ENCODE peak calls at places on chromosomes 7 and 10, in ten cellular contexts. F is endodermal cell, B is GM23248, J is suprapubic skin, S is heart left ventricle, X is body of pancreas, Q is esophagus muscularis mucosa, P is endothelial cell of umbilical vein, K is upper lobe of right lung, L is cardiac muscle cell. W is an unnamed sample. For H3K9me3, the result is how much of the 10 kb centered on the place peaks cover.

GRCh38 chr7:116330961-116331360 is 120.6 kb downstream of the TES start:
- DNase-seq in B (peak), X (no peak), L (no peak), P (peak), K (no peak), F (no peak), S (no peak), J (no peak), Q (no peak), W (no peak)

GRCh38 chr10:99853655-99854054 is 71.2 kb downstream of the ABCC2 start:
- DNase-seq in F (no peak), L (no peak), S (no peak), P (no peak), B (no peak), Q (no peak), K (no peak), J (no peak), X (no peak), W (no peak)

GRCh38 chr10:125084191-125085186 is 75.9 kb downstream of the CTBP2 start:
- DNase-seq in S (peak), Q (no peak), F (peak), B (peak), K (peak), P (peak), J (peak), L (no peak), X (peak), W (peak)

GRCh38 chr7:152986369-152986768 is 226.8 kb downstream of the ACTR3B start:
- DNase-seq in F (no peak), S (no peak), J (no peak), P (no peak), B (no peak), L (no peak), Q (no peak), K (no peak), X (no peak), W (no peak)

GRCh38 chr7:95246935-95247370 is 77.4 kb downstream of the PON1 start:
- DNase-seq in S (peak), L (peak), X (peak), J (no peak), Q (no peak), B (peak), P (peak), F (peak), K (no peak), W (peak)

GRCh38 chr10:130986828-130987227 is 324.7 kb downstream of the TCERG1L start:
- DNase-seq in F (no peak), K (no peak), J (no peak), Q (peak), P (no peak), X (no peak), L (no peak), S (no peak), B (no peak), W (no peak)

GRCh38 chr10:32956365-32957197 is 1.4 kb downstream of the ITGB1 start:
- DNase-seq in S (no peak), X (no peak), J (no peak), L (no peak), F (no peak), Q (no peak), P (peak), B (no peak), K (no peak), W (no peak)

GRCh38 chr10:2173328-2173727 is 436.0 kb upstream of the ADARB2 start:
- DNase-seq in S (no peak), X (no peak), K (no peak), B (no peak), P (no peak), J (no peak), F (no peak), L (no peak), Q (no peak), W (no peak)

GRCh38 chr10:75003891-75004290 is 107.6 kb upstream of the SAMD8 start:
- DNase-seq in L (no peak), J (no peak), K (no peak), F (no peak), S (no peak), B (no peak), X (no peak), Q (no peak), P (no peak), W (no peak)

GRCh38 chr7:122896509-122896908 is 10.2 kb upstream of the CADPS2 start:
- DNase-seq in K (no peak), J (no peak), F (no peak), S (no peak), B (no peak), X (no peak), Q (no peak), P (no peak), L (no peak), W (no peak)

GRCh38 chr10:5314866-5315265 is 49.9 kb upstream of the UCN3 start:
- DNase-seq in S (no peak), K (no peak), B (no peak), Q (no peak), J (no peak), F (no peak), X (peak), P (no peak), L (no peak), W (no peak)

GRCh38 chr10:68550747-68551411 is 9.3 kb upstream of the TET1 start:
- DNase-seq in P (peak), X (peak), B (peak), Q (no peak), F (peak), L (peak), S (no peak), J (no peak), K (no peak), W (peak)

GRCh38 chr7:82481499-82482097 is 38.0 kb upstream of the CACNA2D1 start:
- DNase-seq in P (peak), K (no peak), F (no peak), L (peak), X (no peak), Q (no peak), B (peak), S (no peak), J (no peak), W (no peak)

GRCh38 chr7:921581-922333 is 32.7 kb downstream of the ADAP1 start:
- DNase-seq in B (no peak), L (no peak), S (peak), Q (no peak), F (no peak), K (peak), X (peak), P (no peak), J (peak), W (no peak)

GRCh38 chr7:148058092-148058491 is 532.5 kb upstream of the C7orf33 start:
- DNase-seq in Q (no peak), J (no peak), L (no peak), X (no peak), S (no peak), F (peak), B (no peak), K (no peak), P (no peak), W (no peak)

GRCh38 chr10:63156236-63156635 is 23.1 kb downstream of the NRBF2 start:
- DNase-seq in B (peak), K (no peak), L (no peak), F (no peak), Q (no peak), S (no peak), J (no peak), P (no peak), X (no peak), W (no peak)

GRCh38 chr7:100132697-100133137 is 6.0 kb downstream of the MBLAC1 start:
- DNase-seq in J (no peak), K (no peak), F (peak), Q (no peak), L (peak), X (peak), B (peak), S (no peak), P (peak), W (peak)

GRCh38 chr10:122279725-122280141 is 8.6 kb downstream of the BTBD16 start:
- DNase-seq in L (peak), B (peak), X (no peak), J (no peak), K (no peak), Q (no peak), F (peak), S (no peak), P (peak), W (peak)

GRCh38 chr10:119333146-119333792 is 125.9 kb downstream of the GRK5 start:
- DNase-seq in Q (no peak), S (peak), P (peak), J (no peak), B (peak), X (no peak), F (peak), K (no peak), L (no peak), W (peak)

GRCh38 chr10:70090951-70091350 is 38.3 kb downstream of the MACROH2A2 start:
- DNase-seq in K (no peak), P (no peak), X (no peak), S (no peak), F (no peak), L (no peak), J (no peak), B (no peak), Q (no peak), W (no peak)

GRCh38 chr10:74585231-74586087 is 240.9 kb upstream of the KAT6B start:
- DNase-seq in P (peak), X (peak), K (no peak), L (no peak), J (no peak), S (no peak), F (no peak), B (peak), Q (no peak), W (peak)

GRCh38 chr10:48572414-48572813 is 32.5 kb downstream of the ARHGAP22 start:
- DNase-seq in F (peak), P (no peak), X (no peak), J (no peak), L (no peak), S (no peak), K (no peak), Q (no peak), B (peak), W (no peak)

GRCh38 chr7:53877688-53878087 is 664.5 kb upstream of the VSTM2A start:
- DNase-seq in X (no peak), K (no peak), B (no peak), Q (no peak), S (no peak), L (no peak), F (no peak), J (no peak), P (no peak), W (no peak)

GRCh38 chr7:149409889-149410288 is 51.0 kb downstream of the ZNF777 start:
- DNase-seq in J (no peak), L (no peak), F (no peak), K (no peak), S (no peak), B (no peak), X (no peak), P (no peak), Q (no peak), W (no peak)

GRCh38 chr10:3873728-3874461 is 88.9 kb upstream of the KLF6 start:
- DNase-seq in F (no peak), K (no peak), L (no peak), X (peak), P (peak), B (peak), S (no peak), Q (no peak), J (no peak), W (no peak)

GRCh38 chr10:329361-330099 is 194.3 kb downstream of the ZMYND11 start:
- DNase-seq in F (peak), J (peak), S (peak), Q (peak), K (peak), X (peak), L (peak), P (peak), B (peak), W (no peak)

GRCh38 chr10:131901181-131901829 is 497 bp downstream of the PPP2R2D start:
- DNase-seq in Q (no peak), J (peak), P (peak), L (peak), X (peak), S (peak), F (peak), B (peak), K (peak), W (no peak)

GRCh38 chr10:102411341-102412255 is 7.0 kb downstream of the PSD start:
- DNase-seq in K (peak), L (no peak), X (no peak), F (no peak), B (no peak), J (no peak), Q (no peak), S (no peak), P (no peak), W (no peak)

GRCh38 chr10:102408081-102408727 is 10.4 kb downstream of the PSD start:
- DNase-seq in J (peak), K (no peak), X (no peak), P (no peak), Q (no peak), F (no peak), S (no peak), B (peak), L (no peak), W (no peak)

GRCh38 chr10:102408728-102409603 is 9.6 kb downstream of the PSD start:
- DNase-seq in X (no peak), K (no peak), J (peak), Q (no peak), B (peak), L (peak), S (peak), P (no peak), F (peak), W (no peak)

GRCh38 chr10:102410427-102411073 is 8.0 kb downstream of the PSD start:
- DNase-seq in B (peak), K (peak), J (peak), X (no peak), S (peak), F (peak), L (peak), P (no peak), Q (no peak), W (no peak)

DNA sequence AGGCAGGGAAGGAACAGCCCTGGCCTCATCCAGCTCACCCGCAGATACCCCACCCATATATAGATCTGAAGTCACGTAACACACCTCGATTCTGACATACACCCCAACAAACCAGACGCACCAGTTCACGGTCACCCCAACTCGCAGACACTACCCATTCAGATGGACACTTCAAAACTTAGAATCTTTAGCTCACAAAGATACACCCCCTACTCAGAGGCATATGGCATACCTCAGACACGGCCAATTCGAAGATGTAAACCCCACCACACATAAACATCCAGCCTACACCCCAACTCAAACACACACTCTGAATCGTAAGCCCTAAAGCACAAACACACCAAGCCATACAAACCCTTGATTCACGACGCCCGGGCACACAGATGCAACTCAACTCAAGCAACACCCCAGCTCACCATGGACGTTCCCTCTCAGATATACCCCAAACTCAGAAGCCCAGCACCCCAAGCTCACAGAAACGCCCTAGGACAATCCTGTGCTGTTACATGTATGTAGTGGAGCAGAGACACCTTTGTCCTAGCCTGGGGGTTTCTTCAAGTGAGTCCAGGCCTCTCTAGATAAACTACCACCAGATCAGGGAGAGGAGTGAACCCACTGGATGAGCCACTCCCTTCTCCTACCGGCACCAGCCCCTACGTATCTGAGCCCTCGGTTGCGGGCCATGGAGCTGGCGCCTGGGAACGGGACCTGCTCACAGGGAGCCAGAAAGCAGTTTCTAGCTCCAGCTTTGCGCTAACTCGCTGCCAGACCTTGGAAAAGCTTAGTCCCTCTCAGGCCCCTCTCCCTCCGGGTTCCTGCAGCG is 8.8 kb downstream of the PSD start:
- DNase-seq in L (peak), B (peak), P (no peak), S (no peak), J (no peak), F (peak), K (no peak), X (no peak), Q (no peak), W (no peak)
- H3K27ac ChIP-seq in L (no peak), B (no peak), P (no peak), S (no peak), J (no peak), F (no peak), K (no peak), X (no peak), Q (peak), W (no peak)

GRCh38 chr10:91418417-91418816 is 8.3 kb downstream of the HECTD2 start:
- DNase-seq in J (no peak), F (no peak), B (no peak), L (no peak), P (no peak), Q (no peak), K (no peak), S (no peak), X (no peak), W (no peak)
- H3K9me3 ChIP-seq in J (under half), F (under half), B (under half), L (under half), P (under half), Q (under half), K (under half), S (under half), X (under half), W (under half)

DNA sequence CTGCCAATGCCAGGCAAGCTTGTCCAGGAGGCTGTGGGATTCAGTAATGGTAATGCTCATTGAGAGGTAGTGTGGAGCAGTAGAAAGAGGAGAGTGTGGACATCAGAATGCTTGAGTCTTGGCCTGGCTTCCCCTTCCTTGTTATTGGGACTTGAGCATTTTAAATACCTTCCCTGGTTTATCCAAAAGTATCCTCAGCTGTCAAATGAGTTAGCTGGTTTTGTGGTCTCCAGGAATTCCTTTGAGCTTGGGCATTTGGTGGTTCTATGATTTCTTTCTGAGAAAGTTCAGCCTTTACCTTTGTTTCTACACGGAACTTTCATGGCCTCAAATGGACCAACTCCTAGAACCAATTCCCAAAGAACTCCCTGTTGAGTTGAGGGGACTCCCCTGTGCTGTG is 264.3 kb downstream of the PTEN start:
- DNase-seq in S (no peak), K (no peak), Q (no peak), J (no peak), F (no peak), L (no peak), X (no peak), P (no peak), B (no peak), W (no peak)
- H3K27ac ChIP-seq in S (no peak), K (no peak), Q (no peak), J (no peak), F (no peak), L (no peak), X (no peak), P (no peak), B (no peak), W (no peak)

DNA sequence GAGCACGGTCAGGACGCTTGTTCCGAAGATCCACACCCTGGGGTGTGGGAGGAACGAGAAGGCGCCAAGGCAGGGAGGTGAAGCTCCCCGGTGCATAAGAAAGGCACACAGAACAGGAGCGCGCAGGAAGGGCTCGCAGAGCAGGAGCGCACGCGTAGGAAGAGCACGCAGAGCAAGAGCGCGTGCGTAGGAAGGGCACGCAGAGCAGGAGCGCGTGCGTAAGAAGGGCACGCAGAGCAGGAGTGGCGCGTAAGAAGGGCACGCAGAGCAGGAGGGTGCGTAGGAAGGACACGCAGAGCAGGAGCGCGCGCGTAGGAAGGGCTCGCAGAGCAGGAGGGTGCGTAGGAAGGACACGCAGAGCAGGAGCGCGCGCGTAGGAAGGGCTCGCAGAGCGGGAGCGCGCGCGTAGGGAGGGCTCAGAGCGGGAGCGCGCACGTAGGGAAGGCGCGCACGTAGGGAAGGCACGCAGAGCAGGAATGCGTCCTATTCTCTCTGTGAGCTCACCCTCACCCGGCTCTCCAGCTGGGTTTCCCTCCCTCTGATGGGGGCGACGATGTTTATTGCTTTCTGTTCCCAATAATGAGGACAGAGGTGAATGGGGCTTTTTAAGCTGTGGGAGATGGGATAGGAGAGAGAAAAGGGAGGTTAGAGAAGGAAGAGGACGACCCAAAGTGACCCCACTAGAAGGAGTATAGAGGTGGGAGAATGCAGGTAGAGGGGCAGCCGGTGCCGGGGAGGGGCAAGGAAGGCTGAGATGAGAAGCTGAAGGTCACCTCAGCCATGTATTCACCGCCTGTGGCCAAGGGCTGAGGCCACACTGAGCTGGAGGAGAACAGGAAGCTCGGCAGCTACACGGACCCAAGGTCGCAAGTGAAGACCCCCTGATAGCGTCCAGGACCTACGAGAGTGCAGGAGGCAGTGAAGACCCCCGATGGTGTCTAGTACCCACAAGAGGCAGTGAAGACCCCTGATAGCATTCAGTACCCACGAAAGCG is 423.2 kb downstream of the PTPRN2 start:
- DNase-seq in S (no peak), Q (peak), F (peak), L (no peak), K (no peak), B (no peak), P (no peak), J (no peak), X (no peak), W (no peak)
- H3K9me3 ChIP-seq in S (under half), Q (under half), F (half or more), L (under half), K (under half), B (under half), P (under half), J (under half), X (under half), W (under half)

DNA sequence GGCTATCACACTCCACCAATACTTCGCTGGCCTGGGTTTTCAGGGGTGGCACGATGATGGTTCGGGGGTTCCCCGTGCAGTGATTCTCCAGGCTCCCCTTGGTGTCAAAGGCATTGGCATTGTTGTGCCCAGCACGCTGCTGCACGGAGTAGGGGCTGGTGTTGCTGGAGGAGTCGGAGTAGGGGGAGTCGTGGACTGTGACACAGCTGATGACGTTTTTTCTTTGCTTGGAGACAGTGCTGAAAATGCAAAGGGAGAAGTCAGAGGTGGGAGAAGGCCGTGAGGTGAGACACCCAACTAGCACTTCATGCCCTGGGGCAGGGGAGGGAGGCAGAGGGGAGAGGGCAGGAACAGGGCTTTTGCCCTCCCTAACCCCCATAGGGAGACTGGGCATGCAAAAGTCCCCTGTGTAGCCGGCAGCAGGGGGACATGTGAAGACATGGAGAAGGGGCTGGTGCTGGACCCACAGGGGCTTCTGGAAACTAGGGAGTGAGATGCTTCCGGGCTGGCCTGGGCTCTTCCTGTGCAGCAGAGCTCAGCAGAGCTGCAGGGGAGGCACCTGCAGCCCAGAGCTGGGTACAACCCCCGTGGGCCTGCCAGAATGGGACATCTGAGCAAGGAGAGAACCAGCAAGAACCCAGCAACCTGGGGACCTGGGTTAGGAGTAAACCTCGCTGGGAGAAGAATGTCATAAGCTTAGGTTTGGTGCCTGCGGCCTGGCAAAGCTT is 60.5 kb downstream of the CLEC2L start:
- DNase-seq in Q (no peak), K (no peak), S (no peak), L (no peak), X (no peak), F (no peak), P (no peak), J (no peak), B (no peak), W (no peak)
- H3K27ac ChIP-seq in Q (no peak), K (no peak), S (no peak), L (no peak), X (no peak), F (no peak), P (no peak), J (no peak), B (no peak), W (no peak)

W was measured in WERI-Rb-1.